ENCODE peak calls at places on chromosomes 16 and 17, in eight cellular contexts. A is prostate gland, Q is esophagus squamous epithelium, R is tibial nerve, G is endothelial cell of umbilical vein, U is A549, X is fibroblast of the aortic adventitia, E is cardiac muscle cell. N is an unnamed sample.

GRCh38 chr16:87241135-87241771 is 75.9 kb downstream of the C16orf95 start:
- DNase-seq in A (no peak), U (no peak), Q (no peak), X (no peak), R (no peak), G (no peak), E (no peak), N (no peak)

GRCh38 chr17:7330099-7331015 is 1.2 kb upstream of the NEURL4 start:
- DNase-seq in X (peak; percentile 71), R (peak; percentile 61), E (peak; percentile 79), U (peak; percentile 100), Q (no peak), G (no peak), A (peak; percentile 69), N (peak; percentile 74)

GRCh38 chr16:71402674-71403073 is 39.2 kb downstream of the TLE7 start:
- DNase-seq in R (no peak), G (no peak), Q (no peak), X (no peak), E (no peak), A (no peak), U (no peak), N (no peak)

GRCh38 chr16:15913046-15913698 is 24.8 kb upstream of the CEP20 start:
- DNase-seq in A (no peak), Q (no peak), E (no peak), G (no peak), R (no peak), X (no peak), U (no peak), N (no peak)

GRCh38 chr17:79631640-79632431 is 21.0 kb upstream of the RBFOX3 start:
- DNase-seq in A (no peak), G (no peak), Q (no peak), E (no peak), U (no peak), R (no peak), X (no peak), N (no peak)

GRCh38 chr17:8015957-8016631 is 13.7 kb downstream of the GUCY2D start:
- DNase-seq in X (no peak), E (peak; percentile 33), R (no peak), U (no peak), G (no peak), A (peak; percentile 53), Q (no peak), N (no peak)

GRCh38 chr17:54901230-54901847 is 687 bp downstream of the TOM1L1 start:
- DNase-seq in E (peak; percentile 47), U (peak; percentile 57), Q (no peak), X (peak; percentile 60), A (no peak), G (no peak), R (no peak), N (peak; percentile 61)

GRCh38 chr16:30046178-30046577 is 15.1 kb upstream of the TLCD3B start:
- DNase-seq in X (no peak), U (no peak), R (no peak), A (no peak), G (no peak), Q (no peak), E (no peak), N (no peak)

GRCh38 chr17:17156107-17156506 is 50.0 kb downstream of the PLD6 start:
- DNase-seq in E (peak; percentile 68), G (no peak), R (no peak), A (peak; percentile 27), X (peak; percentile 93), Q (no peak), U (no peak), N (peak; percentile 91)

GRCh38 chr16:58814348-58814801 is 80.3 kb upstream of the GOT2 start:
- DNase-seq in R (peak; percentile 17), U (peak; percentile 47), Q (no peak), E (peak; percentile 54), G (peak; percentile 63), A (peak; percentile 35), X (peak; percentile 54), N (peak; percentile 29)

GRCh38 chr16:48300391-48300856 is 53.1 kb upstream of the ABCC11 start:
- DNase-seq in R (peak; percentile 45), E (peak; percentile 88), A (no peak), X (peak; percentile 96), G (no peak), U (no peak), Q (no peak), N (peak; percentile 66)

GRCh38 chr17:78120971-78121800 is 7.4 kb downstream of the TMC6 start:
- DNase-seq in R (no peak), A (no peak), Q (no peak), G (no peak), U (no peak), E (no peak), X (no peak), N (no peak)

GRCh38 chr17:63998721-63999679 is 849 bp downstream of the PRR29 start:
- DNase-seq in X (no peak), R (no peak), E (no peak), Q (no peak), U (no peak), G (no peak), A (no peak), N (no peak)

GRCh38 chr16:89257281-89257731 is 39.8 kb downstream of the ZNF778 start:
- DNase-seq in U (no peak), R (no peak), A (no peak), G (peak; percentile 11), X (no peak), Q (no peak), E (peak; percentile 31), N (no peak)

GRCh38 chr17:65332375-65332774 is 195.2 kb downstream of the RGS9 start:
- DNase-seq in R (no peak), U (no peak), X (peak; percentile 43), A (no peak), G (no peak), E (peak; percentile 42), Q (no peak), N (peak; percentile 61)

GRCh38 chr17:7561028-7561575 is 617 bp upstream of the SENP3 start:
- DNase-seq in U (peak; percentile 98), X (peak; percentile 80), G (peak; percentile 86), Q (no peak), E (peak; percentile 89), R (peak; percentile 87), A (peak; percentile 92), N (peak; percentile 77)

GRCh38 chr16:1127971-1128715 is 24.8 kb upstream of the CACNA1H start:
- DNase-seq in G (no peak), E (no peak), A (no peak), U (no peak), R (no peak), Q (no peak), X (no peak), N (no peak)

GRCh38 chr16:1126577-1126976 is 26.3 kb upstream of the CACNA1H start:
- DNase-seq in Q (no peak), U (no peak), X (no peak), R (no peak), G (no peak), A (no peak), E (no peak), N (no peak)

GRCh38 chr16:1126044-1126443 is 26.9 kb upstream of the CACNA1H start:
- DNase-seq in R (no peak), A (no peak), Q (no peak), G (no peak), E (no peak), X (no peak), U (no peak), N (no peak)

GRCh38 chr16:1125471-1125870 is 27.4 kb upstream of the CACNA1H start:
- DNase-seq in A (no peak), U (no peak), Q (no peak), G (no peak), E (peak; percentile 47), R (no peak), X (peak; percentile 10), N (peak; percentile 28)

GRCh38 chr16:1127101-1127500 is 25.8 kb upstream of the CACNA1H start:
- DNase-seq in G (no peak), Q (no peak), U (no peak), A (no peak), R (no peak), X (no peak), E (no peak), N (no peak)
- H3K4me3 ChIP-seq in G (no peak overlapping the region), Q (no peak overlapping the region), U (no peak overlapping the region), A (no peak overlapping the region), R (no peak overlapping the region), X (no peak overlapping the region), E (no peak overlapping the region), N (no peak overlapping the region)

DNA sequence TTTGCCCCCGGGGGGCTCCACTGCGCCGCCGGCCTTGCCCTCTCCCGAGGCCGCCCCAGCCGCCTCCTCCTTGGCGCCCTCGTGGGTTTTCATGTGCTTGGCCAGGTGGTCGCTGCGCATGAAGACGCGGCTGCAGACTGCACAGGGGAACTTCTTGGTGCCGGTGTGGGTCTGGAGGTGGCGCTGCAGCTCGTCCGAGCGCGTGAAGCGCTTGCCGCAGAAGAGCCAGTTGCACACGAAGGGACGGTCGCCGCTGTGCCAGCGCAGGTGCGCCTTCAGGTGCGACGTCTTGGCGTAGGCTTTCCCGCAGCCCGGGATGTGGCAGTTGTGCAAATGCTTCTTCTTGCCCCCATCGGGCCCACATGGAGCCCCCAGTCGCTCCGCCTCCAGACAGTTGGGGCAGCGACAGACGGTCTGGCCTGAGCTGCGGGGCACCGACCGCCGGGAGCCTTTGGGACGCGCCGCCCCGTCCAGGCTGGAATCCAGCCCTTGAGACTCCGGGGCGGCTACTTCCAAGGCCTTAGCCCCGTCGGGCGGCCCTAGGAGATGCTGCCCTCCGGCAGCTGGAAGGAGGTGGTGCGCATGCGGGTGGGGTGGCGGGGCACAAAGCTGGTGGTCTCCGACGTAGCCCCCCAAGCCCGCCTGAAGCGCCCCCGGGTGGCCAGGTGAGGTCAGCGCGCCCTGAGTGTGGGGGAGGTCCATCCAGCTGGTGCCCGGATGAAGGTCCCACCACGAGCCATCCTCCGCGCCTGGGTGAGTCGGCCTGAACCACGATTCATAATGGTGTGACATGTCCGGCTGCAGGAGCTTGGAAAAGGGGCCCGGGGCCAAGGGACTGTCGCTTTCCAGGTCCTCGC is 3.4 kb downstream of the SP6 start:
- DNase-seq in E (no peak), G (no peak), U (no peak), Q (no peak), A (no peak), X (no peak), R (no peak), N (peak; percentile 19)
- TF ChIP-seq CTCF in E (peak; percentile 9), G (no peak), U (no peak), Q (peak; percentile 14), A (no peak), X (peak; percentile 27), R (peak; percentile 18), N (peak; percentile 26)

GRCh38 chr17:32314636-32315035 is 27.3 kb downstream of the C17orf75 start:
- DNase-seq in R (no peak), Q (no peak), E (no peak), G (no peak), X (no peak), A (no peak), U (no peak), N (no peak)
- H3K4me3 ChIP-seq in R (no peak overlapping the region), Q (no peak overlapping the region), E (no peak overlapping the region), G (no peak overlapping the region), X (no peak overlapping the region), A (no peak overlapping the region), U (no peak overlapping the region), N (no peak overlapping the region)

DNA sequence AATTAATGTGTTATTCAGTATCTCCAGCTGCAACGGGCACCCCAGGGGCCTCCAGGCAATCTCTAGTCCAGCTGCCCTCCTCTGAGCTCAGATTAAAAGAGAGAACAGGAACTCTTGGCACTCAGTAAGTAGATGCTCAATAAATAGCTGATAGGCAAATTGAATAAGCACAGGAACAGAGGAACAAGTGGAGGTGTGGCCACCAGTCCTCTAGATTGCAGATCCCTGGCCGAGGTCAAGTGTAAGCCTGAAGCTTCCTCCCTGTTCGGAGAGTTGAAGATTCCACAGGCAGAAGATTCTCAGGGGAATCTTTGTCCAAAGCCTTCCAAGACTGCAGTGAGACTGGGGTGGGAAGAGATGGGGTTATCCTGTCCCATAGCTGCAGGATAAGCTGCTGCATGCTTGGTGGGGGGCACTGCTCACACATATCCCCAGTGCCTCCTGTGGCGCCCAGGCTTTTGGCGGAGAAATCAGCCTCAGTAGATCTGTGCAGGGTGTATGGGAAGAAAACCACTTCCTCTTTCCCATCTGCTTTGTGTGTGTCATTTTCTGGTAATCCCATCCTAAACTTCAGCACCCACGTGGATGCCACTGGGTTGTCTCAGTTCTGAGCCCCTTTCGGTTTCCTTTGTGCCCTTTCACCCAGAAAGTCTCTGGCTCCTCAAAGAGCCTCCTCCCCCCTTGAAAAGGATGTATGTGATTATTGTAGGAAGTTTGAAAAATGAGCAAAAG is 12.1 kb downstream of the CD300A start:
- DNase-seq in U (no peak), A (no peak), R (peak; percentile 8), Q (no peak), X (no peak), G (no peak), E (no peak), N (peak; percentile 30)
- TF ChIP-seq CTCF in U (no peak), A (no peak), R (no peak), Q (no peak), X (no peak), G (no peak), E (no peak), N (no peak)